ENCODE peak calls at places on chromosomes 5 and 9, in five cellular contexts. One of them, this sample, is unnamed.

GRCh38 chr5:142175461-142176142 is 67.0 kb downstream of the NDFIP1 start:
- DNase-seq in A673: no peak
- DNase-seq in activated CD8-positive, alpha-beta T cell treated with anti-CD3 and anti-CD28 coated beads for 36 hours: no peak
- DNase-seq in mesothelial cell of epicardium: no peak
- DNase-seq in A549: no peak
- DNase-seq in this sample: no peak

GRCh38 chr9:119639287-119639955 is 270.2 kb upstream of the BRINP1 start:
- DNase-seq in A673: peak; percentile 16
- DNase-seq in activated CD8-positive, alpha-beta T cell treated with anti-CD3 and anti-CD28 coated beads for 36 hours: no peak
- DNase-seq in mesothelial cell of epicardium: no peak
- DNase-seq in A549: no peak
- DNase-seq in this sample: peak; percentile 20

GRCh38 chr5:159094745-159095144 is 5.0 kb downstream of the EBF1 start:
- DNase-seq in A673: peak; percentile 87
- DNase-seq in activated CD8-positive, alpha-beta T cell treated with anti-CD3 and anti-CD28 coated beads for 36 hours: peak; percentile 85
- DNase-seq in mesothelial cell of epicardium: no peak
- DNase-seq in A549: peak; percentile 73
- DNase-seq in this sample: peak; percentile 99

GRCh38 chr5:8613078-8613685 is 744.2 kb downstream of the MTRR start:
- DNase-seq in A673: no peak
- DNase-seq in activated CD8-positive, alpha-beta T cell treated with anti-CD3 and anti-CD28 coated beads for 36 hours: no peak
- DNase-seq in mesothelial cell of epicardium: no peak
- DNase-seq in A549: no peak
- DNase-seq in this sample: no peak

GRCh38 chr9:4559238-4560182 is 69.2 kb downstream of the SLC1A1 start:
- DNase-seq in A673: no peak
- DNase-seq in activated CD8-positive, alpha-beta T cell treated with anti-CD3 and anti-CD28 coated beads for 36 hours: no peak
- DNase-seq in mesothelial cell of epicardium: no peak
- DNase-seq in A549: no peak
- DNase-seq in this sample: no peak

GRCh38 chr9:86485359-86485758 is 131.1 kb upstream of the TUT7 start:
- DNase-seq in A673: no peak
- DNase-seq in activated CD8-positive, alpha-beta T cell treated with anti-CD3 and anti-CD28 coated beads for 36 hours: peak; percentile 45
- DNase-seq in mesothelial cell of epicardium: no peak
- DNase-seq in A549: no peak
- DNase-seq in this sample: no peak

GRCh38 chr9:130943226-130943625 is 4.2 kb upstream of the FIBCD1 start:
- DNase-seq in A673: no peak
- DNase-seq in activated CD8-positive, alpha-beta T cell treated with anti-CD3 and anti-CD28 coated beads for 36 hours: no peak
- DNase-seq in mesothelial cell of epicardium: no peak
- DNase-seq in A549: no peak
- DNase-seq in this sample: no peak

GRCh38 chr5:39519566-39520231 is 94.9 kb upstream of the DAB2 start:
- DNase-seq in A673: peak; percentile 69
- DNase-seq in activated CD8-positive, alpha-beta T cell treated with anti-CD3 and anti-CD28 coated beads for 36 hours: no peak
- DNase-seq in mesothelial cell of epicardium: no peak
- DNase-seq in A549: no peak
- DNase-seq in this sample: peak; percentile 21

GRCh38 chr9:4793412-4794005 is 765 bp downstream of the RCL1 start:
- DNase-seq in A673: no peak
- DNase-seq in activated CD8-positive, alpha-beta T cell treated with anti-CD3 and anti-CD28 coated beads for 36 hours: no peak
- DNase-seq in mesothelial cell of epicardium: no peak
- DNase-seq in A549: no peak
- DNase-seq in this sample: peak; percentile 25

GRCh38 chr5:54379590-54379989 is 69.2 kb upstream of the ARL15 start:
- DNase-seq in A673: no peak
- DNase-seq in activated CD8-positive, alpha-beta T cell treated with anti-CD3 and anti-CD28 coated beads for 36 hours: no peak
- DNase-seq in mesothelial cell of epicardium: no peak
- DNase-seq in A549: no peak
- DNase-seq in this sample: no peak
- TF ChIP-seq CTCF in A673: peak; percentile 24
- TF ChIP-seq CTCF in activated CD8-positive, alpha-beta T cell treated with anti-CD3 and anti-CD28 coated beads for 36 hours: no peak
- TF ChIP-seq CTCF in mesothelial cell of epicardium: no peak
- TF ChIP-seq CTCF in A549: no peak
- TF ChIP-seq CTCF in this sample: no peak

DNA sequence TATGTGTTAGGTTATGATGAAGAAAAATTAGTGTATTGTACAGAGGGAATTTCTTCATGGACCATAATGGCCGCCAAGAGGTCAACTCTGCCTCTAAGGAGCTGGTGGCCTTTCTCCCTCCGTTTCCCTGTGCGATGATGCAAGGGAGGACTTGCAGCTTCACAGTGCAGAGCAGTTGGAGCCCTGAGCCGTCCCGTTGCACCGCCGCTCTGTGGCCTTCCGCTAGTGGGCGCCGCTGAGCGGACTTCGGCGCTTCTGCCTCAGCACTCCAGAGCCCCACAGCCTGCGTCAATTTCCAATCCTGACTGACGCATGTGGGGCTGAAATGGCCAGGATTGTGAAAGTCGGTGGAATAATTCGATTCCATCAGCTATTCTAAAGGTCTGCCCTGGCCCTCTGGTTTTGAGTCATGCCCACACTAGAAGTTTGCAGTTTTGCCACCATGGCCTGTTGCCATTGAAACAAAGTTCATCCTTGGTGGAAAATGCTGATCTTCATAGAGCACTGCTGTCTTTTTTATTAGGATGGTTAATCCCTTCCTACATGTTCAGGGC is 22.7 kb upstream of the LECT2 start:
- DNase-seq in A673: peak; percentile 76
- DNase-seq in activated CD8-positive, alpha-beta T cell treated with anti-CD3 and anti-CD28 coated beads for 36 hours: peak; percentile 62
- DNase-seq in mesothelial cell of epicardium: no peak
- DNase-seq in A549: peak; percentile 62
- DNase-seq in this sample: no peak
- TF ChIP-seq CTCF in A673: peak; percentile 87
- TF ChIP-seq CTCF in activated CD8-positive, alpha-beta T cell treated with anti-CD3 and anti-CD28 coated beads for 36 hours: peak; percentile 77
- TF ChIP-seq CTCF in mesothelial cell of epicardium: peak; percentile 69
- TF ChIP-seq CTCF in A549: peak; percentile 82
- TF ChIP-seq CTCF in this sample: peak; percentile 21

GRCh38 chr5:169584998-169585451 is 1.5 kb downstream of the SPDL1 start:
- DNase-seq in A673: no peak
- DNase-seq in activated CD8-positive, alpha-beta T cell treated with anti-CD3 and anti-CD28 coated beads for 36 hours: no peak
- DNase-seq in mesothelial cell of epicardium: no peak
- DNase-seq in A549: no peak
- DNase-seq in this sample: no peak
- TF ChIP-seq CTCF in A673: no peak
- TF ChIP-seq CTCF in activated CD8-positive, alpha-beta T cell treated with anti-CD3 and anti-CD28 coated beads for 36 hours: no peak
- TF ChIP-seq CTCF in mesothelial cell of epicardium: no peak
- TF ChIP-seq CTCF in A549: no peak
- TF ChIP-seq CTCF in this sample: no peak

GRCh38 chr5:42889311-42889933 is 77.7 kb upstream of the SELENOP start:
- DNase-seq in A673: peak; percentile 80
- DNase-seq in activated CD8-positive, alpha-beta T cell treated with anti-CD3 and anti-CD28 coated beads for 36 hours: peak; percentile 85
- DNase-seq in mesothelial cell of epicardium: peak; percentile 34
- DNase-seq in A549: peak; percentile 62
- DNase-seq in this sample: peak; percentile 88
- TF ChIP-seq CTCF in A673: peak; percentile 93
- TF ChIP-seq CTCF in activated CD8-positive, alpha-beta T cell treated with anti-CD3 and anti-CD28 coated beads for 36 hours: peak; percentile 79
- TF ChIP-seq CTCF in mesothelial cell of epicardium: peak; percentile 73
- TF ChIP-seq CTCF in A549: peak; percentile 87
- TF ChIP-seq CTCF in this sample: peak; percentile 85

DNA sequence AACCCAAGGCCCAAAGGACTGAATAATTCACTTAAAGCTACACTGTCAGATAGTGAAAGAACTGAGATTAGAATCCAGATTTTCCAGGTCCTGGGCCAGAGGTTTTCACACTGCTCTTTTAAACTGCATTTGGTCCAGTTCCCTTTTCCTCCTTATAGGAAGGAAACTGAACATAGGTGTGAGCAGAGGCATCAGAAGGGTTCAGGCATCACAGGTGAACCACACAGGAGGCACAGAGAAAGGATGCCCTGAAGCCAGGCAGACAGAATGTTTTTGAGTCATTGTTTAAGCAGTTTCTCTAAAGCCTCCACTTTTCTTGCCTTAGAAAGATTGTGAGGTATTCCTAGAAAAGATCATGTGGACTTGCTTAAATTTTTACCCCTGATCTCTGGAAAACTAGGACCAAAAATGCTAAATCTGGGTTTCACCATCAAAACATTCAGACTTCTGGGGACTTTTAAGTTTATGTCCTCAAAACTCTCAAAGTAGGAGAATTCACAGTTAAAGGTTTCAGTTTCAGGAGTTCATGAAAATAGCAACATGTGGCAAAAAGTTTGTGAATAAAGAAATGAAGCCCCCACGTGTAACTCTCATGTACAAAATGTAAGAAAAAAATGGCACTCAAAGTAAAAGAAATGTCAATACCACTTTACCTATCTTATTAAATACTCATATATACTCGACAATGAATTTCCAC is 386.1 kb downstream of the NTRK2 start:
- DNase-seq in A673: no peak
- DNase-seq in activated CD8-positive, alpha-beta T cell treated with anti-CD3 and anti-CD28 coated beads for 36 hours: no peak
- DNase-seq in mesothelial cell of epicardium: no peak
- DNase-seq in A549: no peak
- DNase-seq in this sample: no peak
- TF ChIP-seq CTCF in A673: no peak
- TF ChIP-seq CTCF in activated CD8-positive, alpha-beta T cell treated with anti-CD3 and anti-CD28 coated beads for 36 hours: no peak
- TF ChIP-seq CTCF in mesothelial cell of epicardium: no peak
- TF ChIP-seq CTCF in A549: no peak
- TF ChIP-seq CTCF in this sample: no peak

DNA sequence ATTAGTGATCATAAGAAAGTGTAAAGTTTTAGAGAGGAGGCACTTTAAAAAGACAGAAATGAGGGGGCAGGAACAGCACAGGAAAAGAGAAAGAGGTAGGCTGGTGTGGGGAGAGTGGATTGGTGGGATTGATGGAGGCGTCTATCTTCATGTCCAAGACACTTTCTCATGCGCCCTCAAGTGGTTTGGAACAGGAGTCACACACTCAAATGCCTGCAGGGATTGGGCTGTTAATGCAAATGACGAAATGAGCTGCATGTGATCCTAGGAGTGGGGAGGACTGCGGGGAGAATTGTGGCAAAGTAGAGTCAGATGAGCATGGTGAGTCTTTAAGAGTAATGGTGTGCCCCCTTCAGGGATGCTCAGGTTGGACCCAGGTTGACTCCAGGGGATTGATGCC is 5.5 kb downstream of the SLC36A3 start:
- DNase-seq in A673: peak; percentile 61
- DNase-seq in activated CD8-positive, alpha-beta T cell treated with anti-CD3 and anti-CD28 coated beads for 36 hours: no peak
- DNase-seq in mesothelial cell of epicardium: no peak
- DNase-seq in A549: peak; percentile 79
- DNase-seq in this sample: peak; percentile 90
- TF ChIP-seq CTCF in A673: peak; percentile 51
- TF ChIP-seq CTCF in activated CD8-positive, alpha-beta T cell treated with anti-CD3 and anti-CD28 coated beads for 36 hours: no peak
- TF ChIP-seq CTCF in mesothelial cell of epicardium: no peak
- TF ChIP-seq CTCF in A549: peak; percentile 45
- TF ChIP-seq CTCF in this sample: peak; percentile 68

GRCh38 chr5:151688406-151688805 is 1.7 kb upstream of the SPARC start:
- DNase-seq in A673: no peak
- DNase-seq in activated CD8-positive, alpha-beta T cell treated with anti-CD3 and anti-CD28 coated beads for 36 hours: no peak
- DNase-seq in mesothelial cell of epicardium: no peak
- DNase-seq in A549: no peak
- DNase-seq in this sample: no peak

GRCh38 chr5:151684690-151685361 is 1.9 kb downstream of the SPARC start:
- DNase-seq in A673: peak; percentile 92
- DNase-seq in activated CD8-positive, alpha-beta T cell treated with anti-CD3 and anti-CD28 coated beads for 36 hours: no peak
- DNase-seq in mesothelial cell of epicardium: peak; percentile 78
- DNase-seq in A549: no peak
- DNase-seq in this sample: peak; percentile 88

GRCh38 chr5:151683936-151684586 is 2.7 kb downstream of the SPARC start:
- DNase-seq in A673: no peak
- DNase-seq in activated CD8-positive, alpha-beta T cell treated with anti-CD3 and anti-CD28 coated beads for 36 hours: no peak
- DNase-seq in mesothelial cell of epicardium: no peak
- DNase-seq in A549: no peak
- DNase-seq in this sample: peak; percentile 38

GRCh38 chr5:151685749-151686672 is 704 bp downstream of the SPARC start:
- DNase-seq in A673: no peak
- DNase-seq in activated CD8-positive, alpha-beta T cell treated with anti-CD3 and anti-CD28 coated beads for 36 hours: no peak
- DNase-seq in mesothelial cell of epicardium: no peak
- DNase-seq in A549: no peak
- DNase-seq in this sample: no peak

GRCh38 chr5:151686673-151687378 is at the start of gene SPARC:
- DNase-seq in A673: peak; percentile 87
- DNase-seq in activated CD8-positive, alpha-beta T cell treated with anti-CD3 and anti-CD28 coated beads for 36 hours: peak; percentile 9
- DNase-seq in mesothelial cell of epicardium: peak; percentile 70
- DNase-seq in A549: no peak
- DNase-seq in this sample: peak; percentile 60
- TF ChIP-seq CTCF in A673: no peak
- TF ChIP-seq CTCF in activated CD8-positive, alpha-beta T cell treated with anti-CD3 and anti-CD28 coated beads for 36 hours: no peak
- TF ChIP-seq CTCF in mesothelial cell of epicardium: no peak
- TF ChIP-seq CTCF in A549: no peak
- TF ChIP-seq CTCF in this sample: no peak

DNA sequence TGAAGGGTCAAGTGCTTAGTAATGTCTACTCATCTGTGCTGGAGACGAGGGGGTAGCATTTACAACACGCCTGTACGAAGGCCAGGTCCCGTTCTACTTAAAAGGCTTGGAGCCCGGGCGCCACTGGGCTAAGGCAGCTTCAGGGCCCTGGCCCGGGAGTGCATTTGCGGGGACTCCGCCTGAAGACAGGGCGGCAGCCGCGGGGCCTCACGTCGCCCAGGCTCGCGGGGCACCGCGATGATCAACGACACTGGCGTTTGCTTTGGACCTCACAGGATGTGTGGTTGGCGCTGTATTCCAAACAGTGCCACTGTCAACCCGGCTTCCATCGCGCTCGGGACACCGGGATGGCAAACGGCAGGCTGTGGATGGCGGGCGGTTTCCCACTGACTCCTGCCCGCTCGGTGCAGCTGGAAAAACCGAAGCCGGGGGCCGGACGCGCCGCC is 1.1 kb upstream of the TENT4A start:
- DNase-seq in A673: peak; percentile 58
- DNase-seq in activated CD8-positive, alpha-beta T cell treated with anti-CD3 and anti-CD28 coated beads for 36 hours: peak; percentile 67
- DNase-seq in mesothelial cell of epicardium: no peak
- DNase-seq in A549: peak; percentile 49
- DNase-seq in this sample: peak; percentile 55
- TF ChIP-seq CTCF in A673: no peak
- TF ChIP-seq CTCF in activated CD8-positive, alpha-beta T cell treated with anti-CD3 and anti-CD28 coated beads for 36 hours: no peak
- TF ChIP-seq CTCF in mesothelial cell of epicardium: no peak
- TF ChIP-seq CTCF in A549: no peak
- TF ChIP-seq CTCF in this sample: no peak

GRCh38 chr5:61009907-61010306 is 64.9 kb downstream of the NDUFAF2 start:
- DNase-seq in A673: no peak
- DNase-seq in activated CD8-positive, alpha-beta T cell treated with anti-CD3 and anti-CD28 coated beads for 36 hours: no peak
- DNase-seq in mesothelial cell of epicardium: no peak
- DNase-seq in A549: no peak
- DNase-seq in this sample: no peak

GRCh38 chr5:61010759-61011460 is 65.9 kb downstream of the NDUFAF2 start:
- DNase-seq in A673: no peak
- DNase-seq in activated CD8-positive, alpha-beta T cell treated with anti-CD3 and anti-CD28 coated beads for 36 hours: no peak
- DNase-seq in mesothelial cell of epicardium: no peak
- DNase-seq in A549: peak; percentile 14
- DNase-seq in this sample: peak; percentile 35
- TF ChIP-seq CTCF in A673: peak; percentile 24
- TF ChIP-seq CTCF in activated CD8-positive, alpha-beta T cell treated with anti-CD3 and anti-CD28 coated beads for 36 hours: no peak
- TF ChIP-seq CTCF in mesothelial cell of epicardium: no peak
- TF ChIP-seq CTCF in A549: peak; percentile 22
- TF ChIP-seq CTCF in this sample: no peak

GRCh38 chr5:50564558-50564957 is 101.9 kb upstream of the PARP8 start:
- DNase-seq in A673: no peak
- DNase-seq in activated CD8-positive, alpha-beta T cell treated with anti-CD3 and anti-CD28 coated beads for 36 hours: no peak
- DNase-seq in mesothelial cell of epicardium: no peak
- DNase-seq in A549: no peak
- DNase-seq in this sample: no peak
- TF ChIP-seq CTCF in A673: no peak
- TF ChIP-seq CTCF in activated CD8-positive, alpha-beta T cell treated with anti-CD3 and anti-CD28 coated beads for 36 hours: peak; percentile 16
- TF ChIP-seq CTCF in mesothelial cell of epicardium: no peak
- TF ChIP-seq CTCF in A549: no peak
- TF ChIP-seq CTCF in this sample: no peak

This sample was measured in MCF 10A.